ENCODE peak calls at places on chromosome 2, in seven cellular contexts. G, A, K, C, J, U and Y are unnamed samples.

GRCh38 chr2:223075301-223076270 is 23.6 kb downstream of the KCNE4 start:
- DNase-seq in C (no peak), K (no peak), J (no peak), U (no peak), G (no peak), A (no peak), Y (no peak)

GRCh38 chr2:200735061-200735460 is 76.6 kb upstream of the BZW1 start:
- DNase-seq in U (no peak), K (no peak), J (no peak), C (no peak), G (no peak), A (no peak), Y (no peak)

GRCh38 chr2:112092286-112093041 is 37.4 kb downstream of the TMEM87B start:
- DNase-seq in K (peak), G (no peak), A (no peak), U (no peak), J (peak), C (no peak), Y (no peak)

GRCh38 chr2:7133521-7133920 is 216.3 kb downstream of the RNF144A start:
- DNase-seq in G (no peak), U (peak), K (no peak), C (no peak), J (no peak), A (no peak), Y (no peak)

GRCh38 chr2:44324971-44325426 is 36.3 kb downstream of the PREPL start:
- DNase-seq in K (peak), G (no peak), U (no peak), C (no peak), A (no peak), J (peak), Y (no peak)

GRCh38 chr2:239732666-239733010 is 292.5 kb downstream of the NDUFA10 start:
- DNase-seq in U (no peak), G (no peak), J (no peak), K (no peak), C (no peak), A (no peak), Y (no peak)

GRCh38 chr2:153235516-153235915 is 243.0 kb downstream of the RPRM start:
- DNase-seq in C (no peak), U (no peak), J (no peak), A (no peak), K (no peak), G (no peak), Y (no peak)

GRCh38 chr2:53708988-53709387 is 58.6 kb upstream of the CHAC2 start:
- DNase-seq in J (no peak), A (no peak), K (no peak), U (no peak), C (no peak), G (no peak), Y (no peak)

GRCh38 chr2:240991378-240992263 is 6.8 kb upstream of the SNED1 start:
- DNase-seq in K (peak), A (peak), J (peak), U (no peak), G (peak), C (no peak), Y (peak)

GRCh38 chr2:216775043-216775453 is 79.7 kb upstream of the IGFBP5 start:
- DNase-seq in G (no peak), U (peak), K (peak), J (peak), C (no peak), A (peak), Y (peak)

GRCh38 chr2:110678457-110679336 is 834 bp upstream of the BUB1 start:
- DNase-seq in K (no peak), G (no peak), U (peak), J (no peak), A (peak), C (no peak), Y (no peak)

GRCh38 chr2:5560981-5561380 is 131.2 kb upstream of the SOX11 start:
- DNase-seq in K (no peak), C (no peak), J (peak), U (peak), A (no peak), G (no peak), Y (no peak)

GRCh38 chr2:143953386-143953785 is 566.5 kb downstream of the ZEB2 start:
- DNase-seq in K (no peak), A (no peak), G (no peak), U (no peak), J (no peak), C (no peak), Y (no peak)

GRCh38 chr2:225112362-225113111 is 70.3 kb upstream of the DOCK10 start:
- DNase-seq in A (no peak), U (no peak), C (no peak), K (no peak), G (no peak), J (no peak), Y (no peak)

GRCh38 chr2:205867371-205867770 is 185.1 kb downstream of the NRP2 start:
- DNase-seq in G (no peak), K (no peak), U (no peak), A (no peak), C (no peak), J (no peak), Y (no peak)

GRCh38 chr2:234135750-234136221 is 85.3 kb downstream of the SPP2 start:
- DNase-seq in U (peak), C (peak), K (no peak), J (peak), A (peak), G (peak), Y (peak)

GRCh38 chr2:233848276-233848675 is 6.1 kb downstream of the HJURP start:
- DNase-seq in K (no peak), J (no peak), C (no peak), U (no peak), A (no peak), G (no peak), Y (no peak)

GRCh38 chr2:56450772-56451171 is 267.0 kb downstream of the CCDC85A start:
- DNase-seq in C (no peak), K (no peak), U (no peak), G (no peak), A (no peak), J (no peak), Y (no peak)

GRCh38 chr2:138730497-138731030 is 49.6 kb downstream of the NXPH2 start:
- DNase-seq in G (no peak), U (no peak), A (no peak), C (no peak), J (no peak), K (no peak), Y (no peak)

GRCh38 chr2:66329081-66329605 is 105.8 kb upstream of the MEIS1 start:
- DNase-seq in C (no peak), G (no peak), J (no peak), K (no peak), A (no peak), U (no peak), Y (no peak)

GRCh38 chr2:226701052-226701451 is 98.6 kb downstream of the IRS1 start:
- DNase-seq in G (no peak), J (peak), A (no peak), C (no peak), U (no peak), K (peak), Y (no peak)

GRCh38 chr2:121191191-121192170 is 93.5 kb downstream of the TFCP2L1 start:
- DNase-seq in G (no peak), C (no peak), J (no peak), A (no peak), K (no peak), U (no peak), Y (no peak)